ENCODE peak calls at places on chromosome 10, in nine cellular contexts. F, S, Y, X, T, U, K, P and A are unnamed samples.
A peak's percentile ranks its signal among the peaks of the same experiment; 100 is the strongest.

GRCh38 chr10:112435013-112435619 is 11.6 kb downstream of the ZDHHC6 start:
- DNase-seq in F (no peak), S (peak; percentile 59), Y (no peak), X (no peak), T (peak; percentile 70), U (no peak), K (no peak), P (no peak), A (peak; percentile 80)

GRCh38 chr10:117363027-117363426 is 12.2 kb downstream of the PDZD8 start:
- DNase-seq in F (no peak), S (peak; percentile 89), Y (no peak), X (no peak), T (peak; percentile 21), U (no peak), K (no peak), P (no peak), A (peak; percentile 92)

GRCh38 chr10:103231047-103231551 is 14.6 kb upstream of the RPEL1 start:
- DNase-seq in F (peak; percentile 51), S (peak; percentile 94), Y (no peak), X (no peak), T (peak; percentile 97), U (no peak), K (no peak), P (no peak), A (peak; percentile 98)

GRCh38 chr10:110661292-110661691 is 17.2 kb downstream of the RBM20 start:
- DNase-seq in F (no peak), S (no peak), Y (no peak), X (no peak), T (no peak), U (no peak), K (no peak), P (no peak), A (no peak)

GRCh38 chr10:57849726-57850357 is 417.9 kb downstream of the IPMK start:
- DNase-seq in F (no peak), S (peak; percentile 23), Y (no peak), X (no peak), T (peak; percentile 30), U (no peak), K (no peak), P (no peak), A (peak; percentile 28)

GRCh38 chr10:129472696-129473555 is 5.9 kb downstream of the MGMT start:
- DNase-seq in F (no peak), S (no peak), Y (no peak), X (no peak), T (no peak), U (no peak), K (no peak), P (no peak), A (no peak)

GRCh38 chr10:110151467-110151866 is 55.9 kb upstream of the MXI1 start:
- DNase-seq in F (no peak), S (peak; percentile 68), Y (no peak), X (no peak), T (no peak), U (no peak), K (peak; percentile 72), P (peak; percentile 91), A (peak; percentile 34)

GRCh38 chr10:60224129-60224705 is 165.5 kb downstream of the ANK3 start:
- DNase-seq in F (no peak), S (no peak), Y (no peak), X (no peak), T (no peak), U (no peak), K (no peak), P (no peak), A (no peak)

GRCh38 chr10:126598009-126598408 is 72.5 kb downstream of the C10orf90 start:
- DNase-seq in F (peak; percentile 76), S (peak; percentile 52), Y (peak; percentile 38), X (peak; percentile 67), T (peak; percentile 55), U (no peak), K (peak; percentile 5), P (peak; percentile 24), A (peak; percentile 29)

GRCh38 chr10:120108941-120109340 is 216.4 kb downstream of the SEC23IP start:
- DNase-seq in F (no peak), S (no peak), Y (no peak), X (no peak), T (no peak), U (no peak), K (no peak), P (no peak), A (no peak)

GRCh38 chr10:31020128-31020527 is 11.5 kb downstream of the ZNF438 start:
- DNase-seq in F (no peak), S (no peak), Y (no peak), X (no peak), T (no peak), U (no peak), K (no peak), P (no peak), A (no peak)

GRCh38 chr10:78974409-78975317 is 94.1 kb upstream of the ZMIZ1 start:
- DNase-seq in F (peak; percentile 62), S (peak; percentile 91), Y (peak; percentile 71), X (peak; percentile 66), T (peak; percentile 88), U (no peak), K (peak; percentile 12), P (peak; percentile 57), A (peak; percentile 95)

GRCh38 chr10:29169021-29169420 is 119.8 kb upstream of the LYZL1 start:
- DNase-seq in F (no peak), S (no peak), Y (no peak), X (no peak), T (no peak), U (no peak), K (no peak), P (no peak), A (no peak)

GRCh38 chr10:97640868-97641811 is 669 bp downstream of the PI4K2A start:
- DNase-seq in F (peak; percentile 48), S (no peak), Y (peak; percentile 10), X (peak; percentile 48), T (peak; percentile 51), U (no peak), K (no peak), P (peak; percentile 31), A (peak; percentile 24)